ENCODE peak calls at places on chromosome 4, in ten cellular contexts. D is uterus, X is tibial artery, N is upper lobe of right lung, R is heart left ventricle, S is fibroblast of lung, I is HFF-Myc, L is fibroblast of pulmonary artery, O is ovary, A is IMR-90. W is an unnamed sample.

GRCh38 chr4:60817609-60818008 is 382.5 kb upstream of the ADGRL3 start:
- DNase-seq in D (no peak), X (no peak), N (no peak), R (no peak), S (no peak), I (no peak), L (no peak), O (no peak), A (no peak), W (no peak)

GRCh38 chr4:185019451-185020292 is 1.4 kb downstream of the HELT start:
- DNase-seq in D (no peak), X (no peak), N (no peak), R (no peak), S (no peak), I (no peak), L (no peak), O (no peak), A (no peak), W (no peak)

GRCh38 chr4:87932718-87933136 is 42.8 kb upstream of the SPP1 start:
- DNase-seq in D (no peak), X (no peak), N (no peak), R (no peak), S (no peak), I (no peak), L (no peak), O (no peak), A (no peak), W (no peak)

GRCh38 chr4:79855081-79855480 is 217.9 kb downstream of the ANTXR2 start:
- DNase-seq in D (no peak), X (no peak), N (no peak), R (no peak), S (no peak), I (no peak), L (no peak), O (no peak), A (peak), W (no peak)

GRCh38 chr4:85478576-85478975 is 3.6 kb downstream of the ARHGAP24 start:
- DNase-seq in D (no peak), X (no peak), N (no peak), R (no peak), S (peak), I (no peak), L (peak), O (no peak), A (no peak), W (peak)

GRCh38 chr4:51906167-51906647 is 63.3 kb downstream of the DCUN1D4 start:
- DNase-seq in D (no peak), X (no peak), N (no peak), R (no peak), S (peak), I (no peak), L (peak), O (no peak), A (peak), W (no peak)

GRCh38 chr4:74682567-74683359 is 111.6 kb downstream of the BTC start:
- DNase-seq in D (no peak), X (no peak), N (no peak), R (no peak), S (peak), I (peak), L (peak), O (no peak), A (peak), W (peak)

GRCh38 chr4:38489924-38490639 is 173.9 kb upstream of the KLF3 start:
- DNase-seq in D (no peak), X (no peak), N (no peak), R (peak), S (peak), I (no peak), L (peak), O (no peak), A (peak), W (peak)

GRCh38 chr4:94452476-94453300 is 946 bp downstream of the PDLIM5 start:
- DNase-seq in D (peak), X (peak), N (peak), R (peak), S (peak), I (no peak), L (peak), O (peak), A (peak), W (peak)

GRCh38 chr4:107870916-107871786 is 46.4 kb downstream of the SGMS2 start:
- DNase-seq in D (no peak), X (no peak), N (no peak), R (no peak), S (peak), I (no peak), L (peak), O (no peak), A (no peak), W (peak)

GRCh38 chr4:103359900-103360299 is 161.8 kb upstream of the CENPE start:
- DNase-seq in D (no peak), X (no peak), N (no peak), R (no peak), S (no peak), I (no peak), L (no peak), O (no peak), A (no peak), W (no peak)

GRCh38 chr4:101199507-101200285 is 147.6 kb downstream of the PPP3CA start:
- DNase-seq in D (no peak), X (no peak), N (no peak), R (no peak), S (peak), I (peak), L (peak), O (no peak), A (peak), W (peak)

GRCh38 chr4:56240554-56241190 is 146.6 kb downstream of the AASDH start:
- DNase-seq in D (no peak), X (no peak), N (no peak), R (no peak), S (peak), I (no peak), L (peak), O (no peak), A (no peak), W (no peak)

GRCh38 chr4:48141048-48141447 is 7.0 kb upstream of the TXK start:
- DNase-seq in D (no peak), X (no peak), N (no peak), R (no peak), S (peak), I (peak), L (peak), O (no peak), A (peak), W (peak)

GRCh38 chr4:53713296-53713695 is 122.0 kb upstream of the LNX1 start:
- DNase-seq in D (no peak), X (no peak), N (no peak), R (no peak), S (no peak), I (no peak), L (no peak), O (no peak), A (no peak), W (no peak)

GRCh38 chr4:53706422-53707032 is 115.2 kb upstream of the LNX1 start:
- DNase-seq in D (peak), X (no peak), N (no peak), R (no peak), S (peak), I (peak), L (peak), O (no peak), A (peak), W (peak)

GRCh38 chr4:53711916-53712315 is 120.6 kb upstream of the LNX1 start:
- DNase-seq in D (no peak), X (no peak), N (no peak), R (no peak), S (no peak), I (no peak), L (peak), O (no peak), A (no peak), W (peak)

GRCh38 chr4:53712326-53712725 is 121.0 kb upstream of the LNX1 start:
- DNase-seq in D (no peak), X (no peak), N (no peak), R (no peak), S (no peak), I (no peak), L (no peak), O (no peak), A (no peak), W (no peak)

GRCh38 chr4:53709693-53710092 is 118.4 kb upstream of the LNX1 start:
- DNase-seq in D (no peak), X (no peak), N (no peak), R (no peak), S (no peak), I (no peak), L (no peak), O (no peak), A (no peak), W (no peak)
- TF ChIP-seq CTCF in D (no peak), X (no peak), N (no peak), R (peak), S (peak), I (no peak), L (peak), O (no peak), A (peak), W (peak)

DNA sequence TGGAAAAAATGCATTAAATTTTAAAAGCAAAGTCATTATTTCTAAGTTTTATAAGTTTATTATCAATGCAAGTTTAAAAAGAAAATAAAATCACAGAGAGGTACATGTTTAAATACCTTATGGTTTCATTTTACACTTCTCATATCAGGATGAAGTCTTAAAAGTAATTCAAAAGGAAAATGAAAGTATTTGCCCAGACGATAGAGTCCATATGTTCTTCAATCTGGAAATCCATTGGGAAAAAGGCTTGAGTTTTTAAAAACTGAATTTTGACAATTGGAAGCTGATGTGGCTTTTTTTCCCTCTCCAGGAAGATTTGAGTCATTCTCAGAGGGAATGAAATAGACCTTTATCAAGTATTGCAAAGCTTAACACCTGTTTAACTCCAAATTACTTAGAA is 37.1 kb downstream of the MAB21L2 start:
- DNase-seq in D (no peak), X (no peak), N (no peak), R (no peak), S (peak), I (no peak), L (peak), O (no peak), A (peak), W (peak)
- H3K4me3 ChIP-seq in D (no peak), X (no peak), N (no peak), R (no peak), S (peak), I (no peak), L (no peak), O (no peak), A (no peak), W (no peak)

DNA sequence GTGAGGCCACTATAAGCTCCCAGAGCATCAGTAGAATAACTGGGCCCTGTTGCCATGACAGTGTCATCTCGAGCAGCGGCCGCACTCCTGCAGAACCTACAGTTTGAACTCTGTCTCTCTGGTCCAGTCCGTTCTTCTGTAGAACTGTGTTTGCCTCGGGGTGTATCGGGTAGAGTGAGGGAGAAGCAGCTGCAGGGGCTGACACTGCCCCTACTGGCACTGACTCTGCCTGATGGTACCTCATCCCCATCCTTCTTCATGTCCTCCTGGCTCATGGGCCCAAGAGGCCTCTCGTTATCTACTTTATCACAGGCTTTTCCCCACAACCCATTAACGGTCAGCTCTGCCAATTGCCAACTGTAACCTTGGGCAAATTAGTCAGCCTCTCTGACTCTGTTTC is 96.5 kb downstream of the NPNT start:
- DNase-seq in D (no peak), X (no peak), N (no peak), R (no peak), S (no peak), I (no peak), L (no peak), O (no peak), A (no peak), W (no peak)
- TF ChIP-seq CTCF in D (no peak), X (no peak), N (no peak), R (no peak), S (no peak), I (no peak), L (no peak), O (no peak), A (no peak), W (no peak)

GRCh38 chr4:30727409-30727808 is 7.2 kb downstream of the PCDH7 start:
- DNase-seq in D (no peak), X (no peak), N (no peak), R (no peak), S (peak), I (no peak), L (no peak), O (no peak), A (no peak), W (peak)
- H3K4me3 ChIP-seq in D (no peak), X (peak), N (no peak), R (no peak), S (peak), I (no peak), L (no peak), O (no peak), A (no peak), W (peak)

DNA sequence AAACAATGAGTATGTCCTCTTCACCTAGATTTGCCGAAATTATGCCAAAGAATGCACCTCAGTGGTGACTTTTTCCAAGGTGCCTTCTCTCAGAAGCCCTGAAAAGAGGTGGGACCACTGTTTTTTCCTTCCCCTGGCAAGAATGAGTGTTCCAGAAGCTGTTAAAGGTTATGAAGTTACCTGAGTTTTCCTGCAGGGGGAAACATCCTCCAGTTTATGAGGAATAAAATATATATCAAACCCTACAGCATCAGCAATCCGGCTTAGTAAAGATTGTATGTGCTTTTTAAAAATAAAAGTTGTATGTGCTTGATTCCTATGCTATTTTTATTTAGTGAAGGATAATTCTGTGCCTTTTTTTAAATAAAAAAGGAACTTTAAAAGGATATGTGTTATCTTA is 73.3 kb downstream of the RBM46 start:
- DNase-seq in D (no peak), X (no peak), N (no peak), R (no peak), S (no peak), I (no peak), L (peak), O (no peak), A (peak), W (peak)
- TF ChIP-seq CTCF in D (no peak), X (no peak), N (peak), R (peak), S (no peak), I (peak), L (peak), O (no peak), A (peak), W (peak)